ENCODE peak calls at places on chromosomes 11 and 22, in eight cellular contexts. B is HFFc6, O is neuronal stem cell, Z is NCI-H1436, H is HTR-8/SVneo, L is type B pancreatic cell, F is heart left ventricle, Y is HT-29. C is an unnamed sample.

GRCh38 chr11:36122715-36123114 is 166.5 kb downstream of the COMMD9 start:
- DNase-seq in H (no peak), L (no peak), F (no peak), Z (no peak), Y (no peak), B (no peak), O (no peak), C (no peak)

GRCh38 chr11:37511425-37511933 is 913.4 kb upstream of the RAG2 start:
- DNase-seq in O (no peak), Z (no peak), F (no peak), H (no peak), L (no peak), B (peak; percentile 83), Y (no peak), C (no peak)

GRCh38 chr11:128910583-128910982 is 19.4 kb downstream of the KCNJ5 start:
- DNase-seq in Y (no peak), F (no peak), O (no peak), Z (no peak), B (no peak), H (no peak), L (no peak), C (no peak)

GRCh38 chr22:37088750-37089408 is 20.6 kb downstream of the TMPRSS6 start:
- DNase-seq in H (no peak), B (no peak), L (no peak), Y (no peak), O (no peak), F (no peak), Z (no peak), C (no peak)

GRCh38 chr11:11977206-11977938 is 31.1 kb downstream of the DKK3 start:
- DNase-seq in Y (peak; percentile 61), H (peak; percentile 89), O (no peak), L (peak; percentile 39), F (peak; percentile 82), B (peak; percentile 91), Z (no peak), C (no peak)

GRCh38 chr22:24156915-24157782 is 24.1 kb upstream of the SUSD2 start:
- DNase-seq in O (peak; percentile 77), Z (peak; percentile 69), L (peak; percentile 87), F (peak; percentile 86), H (peak; percentile 78), Y (peak; percentile 73), B (peak; percentile 69), C (peak; percentile 96)

GRCh38 chr22:41286639-41287091 is 678 bp upstream of the RANGAP1 start:
- DNase-seq in B (no peak), L (no peak), Z (no peak), H (no peak), F (no peak), O (no peak), Y (no peak), C (no peak)

GRCh38 chr11:47127213-47127612 is 49.5 kb downstream of the ARFGAP2 start:
- DNase-seq in L (no peak), F (no peak), B (no peak), H (no peak), Y (no peak), O (no peak), Z (peak; percentile 13), C (no peak)

GRCh38 chr22:29722151-29722550 is 2.3 kb downstream of the CABP7 start:
- DNase-seq in Z (no peak), Y (no peak), H (no peak), O (no peak), L (no peak), B (no peak), F (no peak), C (no peak)

GRCh38 chr11:86072211-86072610 is 3.3 kb upstream of the PICALM start:
- DNase-seq in H (no peak), Y (no peak), L (no peak), B (no peak), Z (no peak), O (no peak), F (no peak), C (no peak)

GRCh38 chr11:5690216-5690615 is 626 bp downstream of the TRIM22 start:
- DNase-seq in B (no peak), F (peak; percentile 27), Z (no peak), L (no peak), H (no peak), O (no peak), Y (no peak), C (peak; percentile 26)

GRCh38 chr22:46545041-46545796 is 7.8 kb upstream of the CELSR1 start:
- DNase-seq in F (no peak), H (no peak), L (no peak), B (no peak), Y (no peak), Z (no peak), O (no peak), C (no peak)

GRCh38 chr11:121544956-121545355 is 92.2 kb upstream of the SORL1-AS1 start:
- DNase-seq in H (no peak), Y (no peak), L (no peak), F (no peak), O (no peak), B (no peak), Z (no peak), C (no peak)

GRCh38 chr22:24414984-24415945 is 12.1 kb upstream of the ADORA2A start:
- DNase-seq in Z (no peak), F (no peak), B (no peak), Y (no peak), L (no peak), H (no peak), O (no peak), C (no peak)

GRCh38 chr11:120532082-120532481 is 20.5 kb downstream of the GRIK4 start:
- DNase-seq in Z (no peak), L (no peak), H (no peak), B (no peak), O (no peak), Y (no peak), F (no peak), C (no peak)

GRCh38 chr11:134537941-134538340 is 125.9 kb upstream of the B3GAT1 start:
- DNase-seq in L (peak; percentile 37), Y (no peak), H (no peak), Z (no peak), B (no peak), F (peak; percentile 6), O (no peak), C (no peak)

GRCh38 chr11:109971184-109971523 is 122.0 kb upstream of the ZC3H12C start:
- DNase-seq in Z (peak; percentile 21), Y (no peak), B (peak; percentile 29), F (peak; percentile 26), L (no peak), H (peak; percentile 17), O (no peak), C (no peak)

GRCh38 chr22:38412435-38413084 is 42.4 kb downstream of the KCNJ4 start:
- DNase-seq in Y (no peak), H (no peak), L (peak; percentile 68), O (no peak), F (no peak), B (no peak), Z (no peak), C (peak; percentile 57)

GRCh38 chr22:22936915-22937656 is 49.5 kb downstream of the IGLL5 start:
- DNase-seq in Y (no peak), H (no peak), F (no peak), Z (no peak), L (no peak), O (no peak), B (no peak), C (no peak)

GRCh38 chr11:76768091-76769047 is 14.8 kb upstream of the TSKU start:
- DNase-seq in L (no peak), B (no peak), O (no peak), H (no peak), Z (no peak), Y (peak; percentile 72), F (peak; percentile 45), C (no peak)

GRCh38 chr11:36455658-36456111 is 54.4 kb downstream of the TRAF6 start:
- DNase-seq in Z (no peak), B (peak; percentile 96), Y (no peak), O (peak; percentile 29), H (peak; percentile 94), F (peak; percentile 85), L (peak; percentile 64), C (no peak)

GRCh38 chr22:32996702-32997101 is 61.5 kb downstream of the SYN3 start:
- DNase-seq in H (peak; percentile 15), L (peak; percentile 50), F (peak; percentile 34), O (no peak), Y (no peak), Z (no peak), B (peak; percentile 11), C (peak; percentile 95)

GRCh38 chr11:117876341-117877119 is at the start of gene FXYD6:
- DNase-seq in Z (peak; percentile 51), H (peak; percentile 69), O (peak; percentile 85), L (peak; percentile 78), F (peak; percentile 77), B (no peak), Y (no peak), C (no peak)

GRCh38 chr11:76208829-76209670 is 2.7 kb upstream of the WNT11 start:
- DNase-seq in F (peak; percentile 83), Z (peak; percentile 46), O (peak; percentile 79), Y (peak; percentile 85), H (peak; percentile 81), L (peak; percentile 87), B (no peak), C (peak; percentile 93)

GRCh38 chr11:71927813-71928738 is at the start of gene XNDC1N:
- DNase-seq in Z (peak; percentile 86), F (peak; percentile 81), L (peak; percentile 73), O (peak; percentile 91), Y (peak; percentile 96), H (peak; percentile 94), B (peak; percentile 79), C (peak; percentile 93)

C was measured in esophagus muscularis mucosa.